ENCODE peak calls at places on chromosomes 2 and 18, in nine cellular contexts. Z, B, M, F, E, W, H, D and Q are unnamed samples.

GRCh38 chr2:153163055-153163454 is 315.5 kb downstream of the RPRM start:
- DNase-seq in B (no peak), Z (peak), E (no peak), F (no peak), D (peak), M (no peak), H (peak), W (no peak), Q (peak)

GRCh38 chr2:185618630-185619029 is 120.0 kb upstream of the FSIP2 start:
- DNase-seq in H (no peak), E (no peak), M (no peak), D (peak), W (no peak), Z (peak), F (no peak), B (no peak), Q (no peak)

GRCh38 chr2:142734231-142734630 is 143.2 kb upstream of the KYNU start:
- DNase-seq in H (no peak), Z (no peak), W (no peak), F (no peak), E (no peak), D (no peak), M (no peak), B (no peak), Q (no peak)

GRCh38 chr18:25563346-25563745 is 211.4 kb upstream of the ZNF521 start:
- DNase-seq in E (no peak), D (no peak), F (no peak), M (no peak), B (no peak), H (no peak), W (no peak), Z (no peak), Q (no peak)

GRCh38 chr2:180203972-180204371 is 196.9 kb upstream of the CWC22 start:
- DNase-seq in M (no peak), D (peak), F (peak), W (no peak), E (no peak), Z (peak), B (peak), H (no peak), Q (no peak)

GRCh38 chr2:39377226-39377939 is 59.7 kb downstream of the MAP4K3 start:
- DNase-seq in Z (peak), H (no peak), B (no peak), E (no peak), M (no peak), D (no peak), F (no peak), W (no peak), Q (no peak)

GRCh38 chr2:44956841-44957240 is 15.3 kb downstream of the SIX3 start:
- DNase-seq in D (no peak), F (peak), W (no peak), M (no peak), H (no peak), E (no peak), Z (no peak), B (no peak), Q (no peak)

GRCh38 chr2:233707979-233708644 is 4.6 kb upstream of the UGT1A5 start:
- DNase-seq in B (no peak), M (no peak), W (no peak), Z (no peak), F (peak), E (no peak), D (no peak), H (no peak), Q (no peak)

GRCh38 chr2:32772623-32773221 is 144.9 kb downstream of the TTC27 start:
- DNase-seq in H (peak), E (no peak), M (no peak), B (peak), W (no peak), D (peak), F (peak), Z (peak), Q (peak)

GRCh38 chr18:29018976-29019375 is 842.0 kb upstream of the CDH2 start:
- DNase-seq in Z (no peak), B (no peak), M (no peak), F (no peak), E (no peak), D (no peak), W (no peak), H (no peak), Q (no peak)

GRCh38 chr2:96816836-96817702 is 1.0 kb downstream of the CNNM3 start:
- DNase-seq in E (no peak), M (no peak), D (no peak), F (peak), W (no peak), B (no peak), H (no peak), Z (no peak), Q (no peak)

GRCh38 chr2:30709516-30709915 is 97.7 kb downstream of the CAPN13 start:
- DNase-seq in W (no peak), Z (no peak), E (no peak), B (no peak), H (no peak), F (no peak), D (no peak), M (no peak), Q (no peak)

GRCh38 chr2:27901219-27901618 is 10.7 kb downstream of the BABAM2 start:
- DNase-seq in M (no peak), W (peak), B (no peak), H (no peak), F (peak), D (no peak), E (no peak), Z (no peak), Q (no peak)

GRCh38 chr18:36094431-36094830 is 27.1 kb upstream of the RPRD1A start:
- DNase-seq in H (no peak), F (no peak), E (no peak), D (no peak), W (no peak), B (no peak), Z (no peak), M (no peak), Q (no peak)

GRCh38 chr18:35029103-35029502 is 12.1 kb upstream of the MAPRE2 start:
- DNase-seq in Z (no peak), H (no peak), B (no peak), W (no peak), E (no peak), F (peak), M (no peak), D (peak), Q (no peak)

GRCh38 chr2:180979086-180979934 is 1.1 kb upstream of the UBE2E3 start:
- DNase-seq in B (no peak), W (no peak), M (no peak), E (no peak), F (peak), D (peak), H (no peak), Z (peak), Q (no peak)